ENCODE peak calls at places on chromosomes 5 and 9, in six cellular contexts. E, Y, X, Z, S and R are unnamed samples.

GRCh38 chr9:95830768-95831167 is 44.7 kb upstream of the ERCC6L2 start:
- DNase-seq in Z (no peak), E (no peak), X (no peak), S (no peak), Y (no peak), R (no peak)

GRCh38 chr9:37675661-37676060 is 24.9 kb downstream of the FRMPD1 start:
- DNase-seq in Y (no peak), X (no peak), S (no peak), Z (no peak), E (no peak), R (no peak)

GRCh38 chr9:88072831-88073365 is 65.4 kb downstream of the SPATA31C2 start:
- DNase-seq in E (no peak), Y (no peak), Z (no peak), S (no peak), X (no peak), R (no peak)

GRCh38 chr9:99023831-99024230 is 80.1 kb downstream of the COL15A1 start:
- DNase-seq in Z (no peak), E (no peak), Y (peak), X (no peak), S (no peak), R (no peak)

GRCh38 chr5:40834391-40834848 is 602 bp downstream of the RPL37 start:
- DNase-seq in X (peak), E (peak), Z (peak), S (no peak), Y (no peak), R (no peak)

GRCh38 chr5:150656191-150657132 is 4.6 kb upstream of the MYOZ3 start:
- DNase-seq in E (peak), Z (peak), Y (peak), X (peak), S (peak), R (peak)

GRCh38 chr9:22100626-22101025 is 91.5 kb upstream of the CDKN2B start:
- DNase-seq in S (no peak), Y (no peak), E (no peak), X (no peak), Z (no peak), R (no peak)

GRCh38 chr9:129281506-129282145 is 103.6 kb upstream of the IER5L start:
- DNase-seq in X (no peak), E (no peak), Z (no peak), Y (no peak), S (peak), R (peak)

GRCh38 chr9:127360829-127361228 is 36.1 kb upstream of the SLC2A8 start:
- DNase-seq in Y (peak), S (no peak), E (no peak), X (no peak), Z (no peak), R (no peak)

GRCh38 chr9:118686940-118687339 is 682.3 kb downstream of the BRINP1 start:
- DNase-seq in Z (no peak), Y (no peak), X (no peak), E (no peak), S (no peak), R (no peak)

GRCh38 chr9:8858250-8859161 is 1058.9 kb upstream of the DMAC1 start:
- DNase-seq in E (peak), S (no peak), X (no peak), Z (no peak), Y (no peak), R (no peak)

GRCh38 chr5:1763548-1763911 is 36.1 kb downstream of the MRPL36 start:
- DNase-seq in Y (peak), S (peak), Z (peak), E (peak), X (peak), R (peak)

GRCh38 chr9:115739096-115739875 is 414.3 kb upstream of the PAPPA start:
- DNase-seq in X (no peak), E (no peak), S (no peak), Y (peak), Z (no peak), R (no peak)

GRCh38 chr9:99637640-99638039 is 184.0 kb upstream of the NR4A3 start:
- DNase-seq in Z (no peak), X (no peak), S (no peak), E (no peak), Y (no peak), R (no peak)

GRCh38 chr9:394347-395052 is 179.8 kb downstream of the DOCK8 start:
- DNase-seq in Z (no peak), E (no peak), Y (no peak), S (no peak), X (no peak), R (no peak)

GRCh38 chr5:154197801-154198461 is 7.4 kb downstream of the GALNT10 start:
- DNase-seq in Z (peak), Y (no peak), E (peak), S (no peak), X (peak), R (peak)

GRCh38 chr9:2809692-2810423 is 34.0 kb downstream of the PUM3 start:
- DNase-seq in Z (no peak), E (peak), X (no peak), Y (peak), S (no peak), R (no peak)

GRCh38 chr5:177147239-177147638 is 13.7 kb downstream of the NSD1 start:
- DNase-seq in Z (no peak), X (no peak), E (no peak), Y (no peak), S (no peak), R (no peak)

GRCh38 chr9:13279284-13280162 is at the start of gene MPDZ:
- DNase-seq in S (peak), Z (no peak), E (peak), Y (peak), X (no peak), R (peak)

GRCh38 chr5:163760498-163760897 is 255.1 kb downstream of the MAT2B start:
- DNase-seq in Y (no peak), X (no peak), S (no peak), E (peak), Z (no peak), R (no peak)

GRCh38 chr5:135341696-135342095 is 57.3 kb downstream of the MACROH2A1 start:
- DNase-seq in X (no peak), Z (no peak), S (peak), Y (no peak), E (no peak), R (no peak)

GRCh38 chr5:54760182-54760935 is 225.0 kb downstream of the ESM1 start:
- DNase-seq in Z (no peak), S (no peak), E (peak), Y (no peak), X (no peak), R (no peak)

GRCh38 chr9:126947529-126947928 is 32.9 kb downstream of the RALGPS1 start:
- DNase-seq in Y (no peak), X (no peak), S (no peak), Z (no peak), E (no peak), R (no peak)